ENCODE peak calls at places on chromosomes 7 and 10, in nine cellular contexts. X is activated CD4-positive, alpha-beta memory T cell treated with anti-CD3 and anti-CD28 coated beads for 36 hours; B is sigmoid colon; G is activated CD4-positive, alpha-beta T cell treated with anti-CD3 and anti-CD28 coated beads, Interleukin-2, amount 50 U/mL, for 24 hours; Q is A172; Y is activated CD8-positive, alpha-beta memory T cell treated with anti-CD3 and anti-CD28 coated beads for 24 hours; U is posterior cingulate gyrus; S is NCI-H748 treated with DMSO at 0.1 percent for 48 hours; T is HS-5. M is an unnamed sample.

GRCh38 chr10:132666733-132667612 is 119.0 kb downstream of the NKX6-2 start:
- DNase-seq in T (no peak), Q (no peak), Y (no peak), B (no peak), U (peak), G (no peak), S (peak), X (no peak), M (no peak)

GRCh38 chr7:129805086-129805719 is 147.6 kb downstream of the UBE2H start:
- DNase-seq in T (no peak), U (peak), Y (no peak), B (no peak), Q (peak), G (no peak), S (no peak), X (no peak), M (no peak)

GRCh38 chr7:41425926-41426325 is 277.0 kb downstream of the INHBA start:
- DNase-seq in X (no peak), U (no peak), Q (peak), B (no peak), S (no peak), T (peak), Y (no peak), G (no peak), M (no peak)

GRCh38 chr7:110090113-110090820 is 1000.7 kb upstream of the LRRN3 start:
- DNase-seq in U (no peak), G (peak), S (no peak), Q (peak), B (no peak), Y (no peak), X (no peak), T (no peak), M (no peak)

GRCh38 chr10:813286-813685 is 118.2 kb downstream of the LARP4B start:
- DNase-seq in T (no peak), U (peak), X (no peak), Y (no peak), B (no peak), Q (no peak), S (no peak), G (no peak), M (no peak)

GRCh38 chr7:131100357-131101054 is 227.2 kb upstream of the MKLN1 start:
- DNase-seq in U (no peak), S (no peak), T (no peak), Y (no peak), Q (no peak), B (no peak), G (no peak), X (no peak), M (no peak)

GRCh38 chr10:133100706-133101463 is 13.2 kb downstream of the ADGRA1 start:
- DNase-seq in S (peak), B (no peak), X (peak), Q (no peak), G (no peak), U (peak), T (no peak), Y (peak), M (no peak)

GRCh38 chr7:47408675-47409074 is 173.2 kb downstream of the TNS3 start:
- DNase-seq in G (no peak), S (no peak), Q (no peak), T (no peak), U (peak), X (no peak), Y (no peak), B (peak), M (no peak)

GRCh38 chr10:17062009-17062408 is 67.6 kb downstream of the CUBN start:
- DNase-seq in B (no peak), Y (no peak), S (no peak), Q (peak), G (no peak), U (no peak), X (no peak), T (no peak), M (no peak)

GRCh38 chr7:31263363-31263762 is 77.2 kb downstream of the NEUROD6 start:
- DNase-seq in Y (no peak), T (no peak), S (no peak), X (no peak), B (no peak), G (no peak), U (no peak), Q (no peak), M (no peak)

GRCh38 chr7:34069676-34070075 is 164.3 kb downstream of the BMPER start:
- DNase-seq in Y (no peak), B (no peak), U (no peak), T (no peak), Q (peak), S (no peak), G (no peak), X (no peak), M (no peak)

GRCh38 chr7:45624392-45624760 is 50.2 kb downstream of the ADCY1 start:
- DNase-seq in U (no peak), Y (peak), T (no peak), S (no peak), B (no peak), Q (peak), X (no peak), G (no peak), M (no peak)

GRCh38 chr7:30817060-30817770 is 46.0 kb downstream of the MINDY4 start:
- DNase-seq in X (no peak), Y (no peak), G (no peak), S (no peak), U (no peak), T (no peak), Q (no peak), B (no peak), M (no peak)

GRCh38 chr7:152132812-152133211 is 107.3 kb downstream of the GALNT11 start:
- DNase-seq in G (no peak), B (no peak), S (no peak), X (no peak), Y (no peak), U (no peak), T (no peak), Q (no peak), M (no peak)